ENCODE peak calls at places on chromosome 19, in eight cellular contexts. A, S, P, K, H, Z, V and I are unnamed samples.

GRCh38 chr19:38028913-38029565 is 122.0 kb downstream of the SIPA1L3 start:
- DNase-seq in H (no peak), V (no peak), Z (no peak), A (no peak), P (no peak), S (peak; percentile 34), K (no peak), I (no peak)

GRCh38 chr19:1102407-1103106 is 1.2 kb upstream of the GPX4 start:
- DNase-seq in Z (no peak), H (no peak), P (peak; percentile 60), V (peak; percentile 86), K (no peak), S (peak; percentile 100), A (no peak), I (no peak)

GRCh38 chr19:34480971-34481821 is at the start of gene WTIP:
- DNase-seq in Z (no peak), K (no peak), P (peak; percentile 54), A (no peak), S (peak; percentile 75), V (no peak), H (no peak), I (peak; percentile 93)

GRCh38 chr19:38361633-38362075 is 12.7 kb upstream of the PSMD8 start:
- DNase-seq in P (peak; percentile 64), Z (peak; percentile 63), H (peak; percentile 44), V (peak; percentile 77), A (peak; percentile 80), K (peak; percentile 89), S (peak; percentile 52), I (peak; percentile 93)

GRCh38 chr19:6616011-6616410 is 25.1 kb upstream of the CD70 start:
- DNase-seq in V (peak; percentile 49), K (no peak), H (no peak), Z (no peak), A (no peak), P (peak; percentile 11), S (peak; percentile 49), I (no peak)

GRCh38 chr19:36528921-36529518 is 949 bp upstream of the ZNF260 start:
- DNase-seq in V (peak; percentile 64), A (no peak), H (peak; percentile 4), K (no peak), Z (no peak), P (no peak), S (no peak), I (peak; percentile 43)

GRCh38 chr19:47824396-47824795 is 2.7 kb downstream of the CRX start:
- DNase-seq in S (no peak), K (no peak), P (no peak), A (no peak), H (no peak), Z (no peak), V (no peak), I (no peak)

GRCh38 chr19:2542341-2543069 is 66.6 kb downstream of the GADD45B start:
- DNase-seq in P (no peak), Z (no peak), S (peak; percentile 26), K (no peak), H (no peak), V (no peak), A (no peak), I (no peak)

GRCh38 chr19:52196256-52196967 is 6.6 kb downstream of the PPP2R1A start:
- DNase-seq in H (no peak), A (no peak), V (no peak), P (no peak), K (no peak), S (no peak), Z (no peak), I (no peak)

GRCh38 chr19:30376826-30377425 is 4.7 kb downstream of the ZNF536 start:
- DNase-seq in P (no peak), Z (no peak), H (no peak), S (no peak), K (no peak), V (no peak), A (no peak), I (no peak)

GRCh38 chr19:7853760-7854107 is 20.5 kb downstream of the PRR36 start:
- DNase-seq in H (no peak), V (no peak), P (no peak), A (no peak), Z (no peak), K (no peak), S (no peak), I (no peak)

GRCh38 chr19:15072930-15073647 is 8.9 kb upstream of the OR1I1 start:
- DNase-seq in V (no peak), S (no peak), Z (no peak), A (no peak), H (no peak), K (no peak), P (no peak), I (peak; percentile 51)